ENCODE peak calls at places on chromosome 1, in four cellular contexts. M is AG09309, E is pancreas, U is left ventricle myocardium inferior. A is an unnamed sample.

GRCh38 chr1:23163395-23163794 is 5.3 kb downstream of the LUZP1 start:
- DNase-seq in M (no peak), E (no peak), U (no peak), A (no peak)

GRCh38 chr1:62417351-62417999 is 19.4 kb upstream of the USP1 start:
- DNase-seq in M (no peak), E (no peak), U (no peak), A (no peak)

GRCh38 chr1:160407819-160408801 is 7.7 kb downstream of the VANGL2 start:
- DNase-seq in M (no peak), E (no peak), U (no peak), A (no peak)

GRCh38 chr1:223716302-223716862 is 4.0 kb downstream of the CAPN2 start:
- DNase-seq in M (no peak), E (no peak), U (no peak), A (no peak)

GRCh38 chr1:182709225-182709764 is 24.9 kb upstream of the RGS8 start:
- DNase-seq in M (no peak), E (no peak), U (no peak), A (no peak)

GRCh38 chr1:86416343-86416742 is 7.6 kb upstream of the CLCA2 start:
- DNase-seq in M (no peak), E (no peak), U (no peak), A (no peak)

GRCh38 chr1:215744419-215744818 is 177.3 kb downstream of the KCTD3 start:
- DNase-seq in M (no peak), E (no peak), U (no peak), A (no peak)

GRCh38 chr1:175783126-175783722 is 39.8 kb upstream of the TNR start:
- DNase-seq in M (no peak), E (no peak), U (no peak), A (no peak)

GRCh38 chr1:230359992-230360391 is 66.1 kb downstream of the PGBD5 start:
- DNase-seq in M (peak), E (no peak), U (no peak), A (peak)

GRCh38 chr1:118101989-118102388 is 83.0 kb downstream of the SPAG17 start:
- DNase-seq in M (no peak), E (no peak), U (no peak), A (no peak)

GRCh38 chr1:46303872-46304326 is 401 bp downstream of the UQCRH start:
- DNase-seq in M (no peak), E (no peak), U (no peak), A (no peak)

GRCh38 chr1:225329041-225329440 is 98.8 kb downstream of the LBR start:
- DNase-seq in M (no peak), E (no peak), U (no peak), A (no peak)

GRCh38 chr1:31483012-31483946 is 70.3 kb downstream of the SERINC2 start:
- DNase-seq in M (peak), E (peak), U (no peak), A (peak)

GRCh38 chr1:158932171-158932570 is 819 bp downstream of the PYHIN1 start:
- DNase-seq in M (no peak), E (no peak), U (no peak), A (no peak)

GRCh38 chr1:30816211-30817082 is 58.9 kb upstream of the LAPTM5 start:
- DNase-seq in M (peak), E (peak), U (peak), A (peak)

GRCh38 chr1:7536891-7537591 is 234.1 kb upstream of the VAMP3 start:
- DNase-seq in M (no peak), E (no peak), U (peak), A (no peak)

GRCh38 chr1:161185732-161186311 is 8.5 kb upstream of the B4GALT3 start:
- DNase-seq in M (no peak), E (no peak), U (no peak), A (no peak)

GRCh38 chr1:165439287-165439686 is 5.6 kb downstream of the RXRG start:
- DNase-seq in M (no peak), E (no peak), U (no peak), A (no peak)

GRCh38 chr1:165442053-165442452 is 2.9 kb downstream of the RXRG start:
- DNase-seq in M (no peak), E (no peak), U (no peak), A (no peak)

GRCh38 chr1:165442653-165443052 is 2.3 kb downstream of the RXRG start:
- DNase-seq in M (no peak), E (no peak), U (no peak), A (no peak)

GRCh38 chr1:165443539-165444289 is 1.2 kb downstream of the RXRG start:
- DNase-seq in M (no peak), E (no peak), U (peak), A (no peak)

DNA sequence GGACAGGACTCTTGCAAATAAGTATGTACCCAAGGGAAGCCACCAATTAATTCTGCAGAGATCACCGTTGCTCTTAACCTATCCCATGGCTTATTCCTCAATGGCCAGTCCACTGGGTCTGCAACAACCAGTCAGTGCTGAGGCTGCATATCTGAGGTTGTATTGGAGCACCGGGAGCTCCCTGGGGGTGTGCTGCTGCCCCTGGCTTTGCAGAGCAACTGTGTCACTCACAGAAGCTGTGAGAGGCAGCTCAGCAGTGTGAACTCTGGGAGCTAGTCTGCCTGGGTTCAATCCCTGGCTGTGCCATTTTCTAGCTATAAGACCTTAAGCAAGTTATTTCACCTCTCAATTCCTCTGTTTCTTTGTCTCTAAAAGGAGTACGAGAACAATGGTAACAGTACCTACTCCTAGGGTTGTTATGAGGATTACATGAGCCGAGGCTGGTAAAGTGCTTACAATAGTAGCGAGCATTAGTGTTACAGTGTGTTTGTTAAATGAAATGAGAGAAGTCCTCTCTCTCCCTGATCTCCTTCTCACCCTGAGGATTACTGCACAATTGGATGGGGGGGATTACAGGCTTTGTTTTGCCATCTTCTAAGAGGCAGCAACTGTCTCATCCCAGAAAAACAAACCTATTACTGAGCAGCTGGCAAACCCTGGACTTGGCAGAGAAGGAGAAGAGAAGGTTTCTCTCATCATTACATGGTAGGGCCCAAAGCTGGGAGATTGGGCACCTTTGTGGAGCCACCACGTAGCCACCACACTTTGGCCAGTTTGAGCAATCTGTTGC is 3.6 kb downstream of the RXRG start:
- DNase-seq in M (no peak), E (no peak), U (no peak), A (no peak)
- TF ChIP-seq CTCF in M (no peak), E (no peak), U (no peak), A (no peak)

DNA sequence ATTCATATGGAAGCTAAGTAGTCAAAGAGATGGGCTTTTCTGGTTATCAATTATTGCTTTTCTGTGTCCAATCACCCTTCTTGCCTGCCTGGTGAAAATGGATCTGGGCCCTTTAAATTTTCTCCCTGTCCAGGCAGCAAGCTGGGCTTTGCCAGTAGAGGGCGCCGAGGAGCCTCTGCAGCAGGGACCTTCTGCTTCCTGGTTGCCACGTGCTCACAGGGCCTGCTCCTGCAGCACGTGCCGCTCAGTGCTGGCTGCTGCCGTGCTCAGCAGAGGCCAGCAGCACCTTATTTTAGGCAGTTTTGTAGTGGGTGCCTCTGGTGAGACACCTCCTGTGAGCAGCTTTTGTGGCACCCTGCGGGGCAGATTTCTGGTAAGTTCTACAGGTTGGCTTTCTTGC is 4.0 kb downstream of the ACTL8 start:
- DNase-seq in M (no peak), E (peak), U (no peak), A (no peak)
- TF ChIP-seq CTCF in M (peak), E (no peak), U (no peak), A (peak)

GRCh38 chr1:115275216-115275615 is 62.8 kb downstream of the NGF start:
- DNase-seq in M (no peak), E (no peak), U (no peak), A (no peak)
- TF ChIP-seq CTCF in M (peak), E (peak), U (peak), A (peak)

GRCh38 chr1:232953176-232953524 is 2.7 kb downstream of the NTPCR start:
- DNase-seq in M (no peak), E (no peak), U (no peak), A (no peak)
- TF ChIP-seq CTCF in M (no peak), E (no peak), U (no peak), A (no peak)

DNA sequence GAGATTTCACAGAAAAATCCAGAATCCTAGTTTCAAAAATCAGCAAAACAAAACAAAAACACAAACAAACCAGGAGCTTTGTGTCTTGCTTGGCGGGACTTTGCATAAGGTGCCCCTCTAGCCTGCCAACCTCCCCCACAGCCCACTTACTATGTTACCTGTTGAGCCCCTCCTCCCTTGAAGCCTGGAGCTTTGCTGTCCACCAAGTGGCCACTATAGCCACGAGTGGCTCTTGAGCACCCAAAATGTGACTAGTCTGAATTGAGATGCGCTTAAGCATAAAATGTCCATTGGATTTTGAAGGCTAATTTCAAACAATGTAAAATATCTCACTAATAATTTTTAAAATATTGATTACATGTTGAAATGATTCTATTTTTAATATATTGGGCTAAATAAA is 12.2 kb downstream of the TFAP2E start:
- DNase-seq in M (no peak), E (no peak), U (no peak), A (no peak)
- TF ChIP-seq CTCF in M (no peak), E (no peak), U (no peak), A (no peak)